ENCODE peak calls at places on chromosomes 6 and 20, in nine cellular contexts. One of them, this sample, is unnamed.

GRCh38 chr20:52937701-52938100 is 34.5 kb upstream of the TSHZ2 start:
- DNase-seq in astrocyte of the spinal cord: peak; percentile 5
- DNase-seq in endothelial cell: no peak
- DNase-seq in cardiac fibroblast: no peak
- DNase-seq in neural progenitor cell: peak; percentile 5
- DNase-seq in left lung: no peak
- DNase-seq in uterus: no peak
- DNase-seq in heart left ventricle: no peak
- DNase-seq in RWPE1: no peak
- DNase-seq in this sample: no peak

GRCh38 chr20:12528591-12529041 is 480.2 kb upstream of the SPTLC3 start:
- DNase-seq in RWPE1: no peak
- DNase-seq in neural progenitor cell: peak; percentile 8
- DNase-seq in endothelial cell: no peak
- DNase-seq in left lung: no peak
- DNase-seq in heart left ventricle: no peak
- DNase-seq in uterus: no peak
- DNase-seq in cardiac fibroblast: no peak
- DNase-seq in astrocyte of the spinal cord: no peak
- DNase-seq in this sample: no peak

GRCh38 chr6:13402711-13403110 is 74.4 kb upstream of the TBC1D7 start:
- DNase-seq in left lung: no peak
- DNase-seq in uterus: no peak
- DNase-seq in endothelial cell: no peak
- DNase-seq in heart left ventricle: no peak
- DNase-seq in astrocyte of the spinal cord: no peak
- DNase-seq in RWPE1: no peak
- DNase-seq in neural progenitor cell: no peak
- DNase-seq in cardiac fibroblast: no peak
- DNase-seq in this sample: no peak

GRCh38 chr6:28117386-28118050 is 6.9 kb upstream of the ZSCAN16 start:
- DNase-seq in left lung: no peak
- DNase-seq in heart left ventricle: no peak
- DNase-seq in RWPE1: no peak
- DNase-seq in uterus: no peak
- DNase-seq in astrocyte of the spinal cord: no peak
- DNase-seq in neural progenitor cell: no peak
- DNase-seq in cardiac fibroblast: no peak
- DNase-seq in endothelial cell: no peak
- DNase-seq in this sample: no peak

GRCh38 chr6:84428300-84428907 is 201.0 kb upstream of the CEP162 start:
- DNase-seq in heart left ventricle: no peak
- DNase-seq in endothelial cell: peak; percentile 63
- DNase-seq in RWPE1: peak; percentile 43
- DNase-seq in left lung: no peak
- DNase-seq in neural progenitor cell: peak; percentile 70
- DNase-seq in uterus: peak; percentile 19
- DNase-seq in cardiac fibroblast: peak; percentile 81
- DNase-seq in astrocyte of the spinal cord: peak; percentile 78
- DNase-seq in this sample: peak; percentile 66

GRCh38 chr6:151413372-151414145 is 22.2 kb upstream of the ZBTB2 start:
- DNase-seq in astrocyte of the spinal cord: no peak
- DNase-seq in neural progenitor cell: no peak
- DNase-seq in left lung: no peak
- DNase-seq in uterus: no peak
- DNase-seq in RWPE1: no peak
- DNase-seq in heart left ventricle: no peak
- DNase-seq in cardiac fibroblast: no peak
- DNase-seq in endothelial cell: no peak
- DNase-seq in this sample: no peak

GRCh38 chr6:135901776-135902524 is 50.4 kb downstream of the PDE7B start:
- DNase-seq in neural progenitor cell: no peak
- DNase-seq in uterus: peak; percentile 60
- DNase-seq in astrocyte of the spinal cord: peak; percentile 91
- DNase-seq in endothelial cell: no peak
- DNase-seq in cardiac fibroblast: peak; percentile 97
- DNase-seq in heart left ventricle: peak; percentile 70
- DNase-seq in left lung: no peak
- DNase-seq in RWPE1: no peak
- DNase-seq in this sample: no peak

GRCh38 chr6:27894839-27895762 is 17.1 kb downstream of the OR2B2 start:
- DNase-seq in neural progenitor cell: peak; percentile 79
- DNase-seq in astrocyte of the spinal cord: peak; percentile 89
- DNase-seq in uterus: peak; percentile 47
- DNase-seq in left lung: no peak
- DNase-seq in heart left ventricle: peak; percentile 60
- DNase-seq in RWPE1: peak; percentile 79
- DNase-seq in endothelial cell: peak; percentile 43
- DNase-seq in cardiac fibroblast: peak; percentile 92
- DNase-seq in this sample: peak; percentile 55

GRCh38 chr20:1328680-1329330 is at the start of gene SDCBP2:
- DNase-seq in neural progenitor cell: no peak
- DNase-seq in endothelial cell: no peak
- DNase-seq in heart left ventricle: peak; percentile 6
- DNase-seq in left lung: no peak
- DNase-seq in RWPE1: peak; percentile 75
- DNase-seq in cardiac fibroblast: no peak
- DNase-seq in astrocyte of the spinal cord: no peak
- DNase-seq in uterus: no peak
- DNase-seq in this sample: no peak

GRCh38 chr6:142301421-142302391 is at the start of gene ADGRG6:
- DNase-seq in cardiac fibroblast: peak; percentile 42
- DNase-seq in astrocyte of the spinal cord: peak; percentile 31
- DNase-seq in left lung: peak; percentile 90
- DNase-seq in endothelial cell: peak; percentile 28
- DNase-seq in uterus: no peak
- DNase-seq in neural progenitor cell: peak; percentile 78
- DNase-seq in RWPE1: peak; percentile 48
- DNase-seq in heart left ventricle: peak; percentile 19
- DNase-seq in this sample: peak; percentile 71

GRCh38 chr6:165766457-165766856 is 103.4 kb upstream of the PDE10A start:
- DNase-seq in RWPE1: peak; percentile 8
- DNase-seq in neural progenitor cell: no peak
- DNase-seq in endothelial cell: no peak
- DNase-seq in heart left ventricle: peak; percentile 23
- DNase-seq in astrocyte of the spinal cord: peak; percentile 40
- DNase-seq in left lung: no peak
- DNase-seq in uterus: no peak
- DNase-seq in cardiac fibroblast: peak; percentile 70
- DNase-seq in this sample: no peak

GRCh38 chr20:32977281-32978008 is 26.8 kb downstream of the SUN5 start:
- DNase-seq in heart left ventricle: peak; percentile 3
- DNase-seq in cardiac fibroblast: no peak
- DNase-seq in RWPE1: no peak
- DNase-seq in endothelial cell: no peak
- DNase-seq in left lung: no peak
- DNase-seq in uterus: no peak
- DNase-seq in astrocyte of the spinal cord: no peak
- DNase-seq in neural progenitor cell: no peak
- DNase-seq in this sample: no peak

GRCh38 chr20:50395258-50395729 is 114.9 kb upstream of the PTPN1 start:
- DNase-seq in RWPE1: no peak
- DNase-seq in heart left ventricle: peak; percentile 60
- DNase-seq in neural progenitor cell: no peak
- DNase-seq in left lung: no peak
- DNase-seq in uterus: peak; percentile 71
- DNase-seq in endothelial cell: no peak
- DNase-seq in cardiac fibroblast: peak; percentile 52
- DNase-seq in astrocyte of the spinal cord: peak; percentile 17
- DNase-seq in this sample: no peak

GRCh38 chr6:170000071-170000843 is 248.8 kb downstream of the ERMARD start:
- DNase-seq in cardiac fibroblast: no peak
- DNase-seq in left lung: no peak
- DNase-seq in astrocyte of the spinal cord: no peak
- DNase-seq in heart left ventricle: no peak
- DNase-seq in RWPE1: no peak
- DNase-seq in uterus: no peak
- DNase-seq in endothelial cell: no peak
- DNase-seq in neural progenitor cell: no peak
- DNase-seq in this sample: no peak

GRCh38 chr6:170005680-170006470 is 254.5 kb downstream of the ERMARD start:
- DNase-seq in RWPE1: no peak
- DNase-seq in endothelial cell: no peak
- DNase-seq in heart left ventricle: no peak
- DNase-seq in cardiac fibroblast: no peak
- DNase-seq in astrocyte of the spinal cord: no peak
- DNase-seq in neural progenitor cell: no peak
- DNase-seq in uterus: no peak
- DNase-seq in left lung: peak; percentile 32
- DNase-seq in this sample: no peak

GRCh38 chr6:170004585-170005210 is 253.3 kb downstream of the ERMARD start:
- DNase-seq in astrocyte of the spinal cord: no peak
- DNase-seq in RWPE1: no peak
- DNase-seq in endothelial cell: no peak
- DNase-seq in uterus: no peak
- DNase-seq in cardiac fibroblast: no peak
- DNase-seq in heart left ventricle: no peak
- DNase-seq in left lung: no peak
- DNase-seq in neural progenitor cell: no peak
- DNase-seq in this sample: no peak

GRCh38 chr6:169999367-169999766 is 247.9 kb downstream of the ERMARD start:
- DNase-seq in left lung: no peak
- DNase-seq in neural progenitor cell: no peak
- DNase-seq in cardiac fibroblast: no peak
- DNase-seq in astrocyte of the spinal cord: no peak
- DNase-seq in uterus: no peak
- DNase-seq in endothelial cell: no peak
- DNase-seq in RWPE1: no peak
- DNase-seq in heart left ventricle: no peak
- DNase-seq in this sample: no peak

DNA sequence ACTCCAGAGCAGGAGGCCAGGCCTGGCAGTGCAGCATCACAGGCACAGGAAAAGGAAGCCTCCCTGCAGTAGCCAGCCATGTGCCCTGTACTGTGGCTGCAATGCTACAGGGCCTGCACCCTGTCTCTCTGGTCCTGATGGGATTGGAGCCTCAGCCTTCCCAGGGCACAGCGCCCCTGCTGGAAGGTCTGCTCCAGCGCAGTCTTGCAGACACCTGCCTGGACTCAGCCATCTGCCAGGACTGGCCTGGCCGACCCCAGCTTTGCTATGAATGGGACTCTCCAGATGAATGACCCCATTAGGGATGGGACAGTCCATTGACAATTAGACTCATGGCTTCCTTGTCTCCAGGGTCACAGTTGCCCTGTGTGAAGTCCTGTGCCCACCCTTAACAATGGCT is 251.6 kb downstream of the ERMARD start:
- DNase-seq in heart left ventricle: no peak
- DNase-seq in RWPE1: no peak
- DNase-seq in neural progenitor cell: no peak
- DNase-seq in endothelial cell: no peak
- DNase-seq in left lung: no peak
- DNase-seq in cardiac fibroblast: no peak
- DNase-seq in uterus: no peak
- DNase-seq in astrocyte of the spinal cord: no peak
- DNase-seq in this sample: no peak
- TF ChIP-seq CTCF in heart left ventricle: peak; percentile 21
- TF ChIP-seq CTCF in RWPE1: no peak
- TF ChIP-seq CTCF in neural progenitor cell: no peak
- TF ChIP-seq CTCF in endothelial cell: no peak
- TF ChIP-seq CTCF in left lung: no peak
- TF ChIP-seq CTCF in cardiac fibroblast: no peak
- TF ChIP-seq CTCF in uterus: no peak
- TF ChIP-seq CTCF in astrocyte of the spinal cord: no peak
- TF ChIP-seq CTCF in this sample: no peak

GRCh38 chr6:57301755-57302154 is 15.7 kb upstream of the PRIM2 start:
- DNase-seq in neural progenitor cell: no peak
- DNase-seq in endothelial cell: no peak
- DNase-seq in RWPE1: no peak
- DNase-seq in left lung: no peak
- DNase-seq in astrocyte of the spinal cord: no peak
- DNase-seq in cardiac fibroblast: no peak
- DNase-seq in uterus: no peak
- DNase-seq in heart left ventricle: no peak
- DNase-seq in this sample: no peak
- TF ChIP-seq CTCF in neural progenitor cell: no peak
- TF ChIP-seq CTCF in endothelial cell: no peak
- TF ChIP-seq CTCF in RWPE1: no peak
- TF ChIP-seq CTCF in left lung: no peak
- TF ChIP-seq CTCF in astrocyte of the spinal cord: no peak
- TF ChIP-seq CTCF in cardiac fibroblast: no peak
- TF ChIP-seq CTCF in uterus: no peak
- TF ChIP-seq CTCF in heart left ventricle: no peak
- TF ChIP-seq CTCF in this sample: no peak

GRCh38 chr6:144778773-144779531 is 493.8 kb downstream of the UTRN start:
- DNase-seq in uterus: no peak
- DNase-seq in endothelial cell: no peak
- DNase-seq in astrocyte of the spinal cord: no peak
- DNase-seq in RWPE1: no peak
- DNase-seq in cardiac fibroblast: no peak
- DNase-seq in left lung: no peak
- DNase-seq in heart left ventricle: no peak
- DNase-seq in neural progenitor cell: no peak
- DNase-seq in this sample: no peak
- TF ChIP-seq CTCF in uterus: no peak
- TF ChIP-seq CTCF in endothelial cell: no peak
- TF ChIP-seq CTCF in astrocyte of the spinal cord: peak; percentile 9
- TF ChIP-seq CTCF in RWPE1: no peak
- TF ChIP-seq CTCF in cardiac fibroblast: no peak
- TF ChIP-seq CTCF in left lung: no peak
- TF ChIP-seq CTCF in heart left ventricle: no peak
- TF ChIP-seq CTCF in neural progenitor cell: peak; percentile 29
- TF ChIP-seq CTCF in this sample: no peak

GRCh38 chr20:46539113-46539512 is 11.3 kb downstream of the OCSTAMP start:
- DNase-seq in left lung: no peak
- DNase-seq in RWPE1: no peak
- DNase-seq in neural progenitor cell: no peak
- DNase-seq in uterus: no peak
- DNase-seq in cardiac fibroblast: no peak
- DNase-seq in astrocyte of the spinal cord: no peak
- DNase-seq in heart left ventricle: no peak
- DNase-seq in endothelial cell: no peak
- DNase-seq in this sample: no peak
- TF ChIP-seq CTCF in left lung: no peak
- TF ChIP-seq CTCF in RWPE1: no peak
- TF ChIP-seq CTCF in neural progenitor cell: peak; percentile 32
- TF ChIP-seq CTCF in uterus: no peak
- TF ChIP-seq CTCF in cardiac fibroblast: no peak
- TF ChIP-seq CTCF in astrocyte of the spinal cord: no peak
- TF ChIP-seq CTCF in heart left ventricle: no peak
- TF ChIP-seq CTCF in endothelial cell: peak; percentile 47
- TF ChIP-seq CTCF in this sample: no peak

DNA sequence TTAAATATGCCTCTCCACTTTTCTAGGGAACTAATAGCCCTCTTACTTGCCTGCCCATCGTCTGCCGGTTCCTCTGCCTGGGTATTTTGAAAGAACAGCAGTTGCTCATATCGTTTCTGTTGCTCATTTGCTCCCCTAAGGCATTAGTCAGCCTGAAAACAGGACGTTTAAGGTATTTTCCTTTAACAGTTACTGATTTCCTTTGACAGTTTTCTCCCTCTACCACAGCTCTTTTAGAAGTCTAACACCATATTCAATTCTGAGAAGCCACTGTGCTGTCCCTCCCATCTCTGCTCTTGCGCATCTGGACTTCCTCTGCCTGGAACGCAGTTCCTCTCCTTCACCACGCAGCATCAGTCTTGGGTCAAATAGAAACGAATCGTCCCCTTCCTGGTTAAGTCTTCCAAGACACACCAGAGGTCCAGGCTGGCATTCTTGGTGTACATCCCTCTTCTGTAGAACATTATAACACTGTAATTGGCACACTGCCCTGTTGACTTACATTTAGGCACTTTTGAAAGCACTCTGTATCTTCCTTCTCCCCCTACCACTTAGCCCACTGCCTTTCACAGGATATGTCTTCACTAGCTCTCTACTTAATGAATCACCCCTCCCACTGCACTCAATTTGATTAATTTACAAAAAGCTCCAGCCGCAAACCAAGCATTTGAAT is 141.0 kb upstream of the CARMIL1 start:
- DNase-seq in RWPE1: peak; percentile 35
- DNase-seq in astrocyte of the spinal cord: peak; percentile 50
- DNase-seq in neural progenitor cell: no peak
- DNase-seq in heart left ventricle: peak; percentile 77
- DNase-seq in endothelial cell: no peak
- DNase-seq in uterus: peak; percentile 61
- DNase-seq in cardiac fibroblast: peak; percentile 90
- DNase-seq in left lung: no peak
- DNase-seq in this sample: no peak
- TF ChIP-seq CTCF in RWPE1: peak; percentile 36
- TF ChIP-seq CTCF in astrocyte of the spinal cord: peak; percentile 13
- TF ChIP-seq CTCF in neural progenitor cell: no peak
- TF ChIP-seq CTCF in heart left ventricle: peak; percentile 22
- TF ChIP-seq CTCF in endothelial cell: no peak
- TF ChIP-seq CTCF in uterus: no peak
- TF ChIP-seq CTCF in cardiac fibroblast: peak; percentile 42
- TF ChIP-seq CTCF in left lung: peak; percentile 12
- TF ChIP-seq CTCF in this sample: no peak

This sample was measured in nephron progenitor cell.